ENCODE peak calls at places on chromosomes 1 and 21, in eight cellular contexts. J is pancreas; Q is Panc1; O is mesenchymal stem cell; P is CD4-positive, CD25-positive, alpha-beta regulatory T cell; I is PC-3; E is right lobe of liver; L is tibial nerve. A is an unnamed sample. For H3K27me3 and H3K4me1, the result is how much of the 10 kb centered on the place peaks cover.

GRCh38 chr21:31671146-31671716 is 11.7 kb downstream of the SOD1 start:
- DNase-seq in J (no peak), L (no peak), Q (no peak), P (no peak), O (no peak), E (no peak), I (no peak), A (no peak)

GRCh38 chr1:207925210-207925609 is 14.3 kb upstream of the CD34 start:
- DNase-seq in Q (no peak), J (no peak), O (peak), P (no peak), L (peak), I (no peak), E (no peak), A (no peak)

GRCh38 chr1:220920967-220921366 is 41.7 kb downstream of the HLX start:
- DNase-seq in L (no peak), P (no peak), E (no peak), O (no peak), J (no peak), I (no peak), Q (no peak), A (no peak)

GRCh38 chr1:53309802-53310201 is 18.1 kb downstream of the LRP8 start:
- DNase-seq in E (no peak), Q (no peak), O (no peak), J (no peak), L (no peak), P (no peak), I (no peak), A (no peak)

GRCh38 chr1:158039380-158039779 is 45.9 kb downstream of the KIRREL1 start:
- DNase-seq in Q (no peak), L (no peak), E (no peak), I (no peak), J (no peak), P (no peak), O (no peak), A (no peak)

GRCh38 chr1:22769932-22770331 is 59.3 kb downstream of the EPHB2 start:
- DNase-seq in O (no peak), E (no peak), J (no peak), I (no peak), P (no peak), L (no peak), Q (no peak), A (no peak)

GRCh38 chr1:113576271-113576670 is 183.0 kb downstream of the PHTF1 start:
- DNase-seq in O (no peak), J (no peak), L (no peak), P (no peak), I (no peak), Q (no peak), E (no peak), A (no peak)

GRCh38 chr21:45800339-45801080 is 157.0 kb downstream of the PCBP3 start:
- DNase-seq in L (no peak), J (no peak), P (no peak), I (no peak), Q (no peak), E (no peak), O (no peak), A (no peak)

DNA sequence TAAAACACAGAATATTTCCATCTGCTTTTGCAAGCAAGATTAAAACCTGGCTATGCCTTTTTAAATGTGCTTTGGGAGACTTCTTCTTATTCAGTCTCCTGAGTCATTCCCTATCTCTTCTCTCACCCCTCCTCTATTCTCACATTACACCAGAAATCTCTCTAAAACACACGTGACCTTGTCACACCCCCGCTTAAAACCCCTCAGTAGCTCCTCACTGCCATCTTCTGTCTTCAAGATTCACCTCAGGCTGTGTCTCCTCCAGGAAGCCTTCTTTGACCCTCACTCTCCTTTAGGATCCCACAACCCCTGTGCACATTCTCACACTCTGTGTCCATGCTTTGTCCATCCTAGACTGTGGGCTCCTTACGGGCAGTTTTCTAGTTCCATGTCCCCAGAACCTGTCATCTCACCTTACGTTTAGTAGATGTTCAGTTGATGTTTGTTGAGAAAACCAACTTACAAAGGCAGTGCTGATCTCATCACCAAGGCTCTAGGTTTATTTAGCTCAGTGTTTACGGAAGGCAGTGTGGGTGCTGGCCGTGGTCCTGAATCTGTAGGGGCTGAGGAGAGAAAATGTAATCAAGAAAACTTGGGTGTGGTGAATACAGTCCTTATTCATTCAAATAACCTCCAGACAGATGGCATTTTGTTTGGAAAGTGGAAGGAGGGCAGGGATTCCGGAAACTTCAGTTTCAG is 143.5 kb downstream of the DMRTA2 start:
- DNase-seq in O (no peak), L (no peak), E (no peak), J (no peak), Q (no peak), I (peak), P (no peak), A (peak)
- H3K27me3 ChIP-seq in O (under half), L (under half), E (under half), J (under half), Q (under half), I (under half), P (under half), A (under half)

GRCh38 chr1:184823080-184823479 is 68.4 kb upstream of the EDEM3 start:
- DNase-seq in O (peak), E (no peak), J (no peak), I (no peak), P (no peak), L (no peak), Q (no peak), A (peak)
- H3K4me1 ChIP-seq in O (under half), E (under half), J (under half), I (under half), P (under half), L (under half), Q (under half), A (under half)

GRCh38 chr1:10992864-10993263 is 19.6 kb upstream of the TARDBP start:
- DNase-seq in P (no peak), I (no peak), J (no peak), E (no peak), L (no peak), Q (no peak), O (no peak), A (no peak)
- H3K4me3 ChIP-seq in P (no peak), I (no peak), J (no peak), E (no peak), L (no peak), Q (no peak), O (no peak), A (no peak)

GRCh38 chr1:143691400-143691891 is 280.3 kb downstream of the FAM72C start:
- DNase-seq in I (peak), O (no peak), Q (no peak), J (no peak), P (no peak), L (no peak), E (no peak), A (no peak)
- H3K27me3 ChIP-seq in I (under half), O (under half), Q (under half), J (under half), P (under half), L (under half), E (under half), A (under half)

GRCh38 chr1:183607322-183607980 is 17.2 kb upstream of the NCF2 start:
- DNase-seq in Q (no peak), L (no peak), I (no peak), O (no peak), J (no peak), P (no peak), E (no peak), A (no peak)
- H3K4me1 ChIP-seq in Q (under half), L (under half), I (under half), O (under half), J (under half), P (under half), E (under half), A (under half)

GRCh38 chr1:59377350-59377904 is 80.5 kb downstream of the FGGY start:
- DNase-seq in P (no peak), Q (no peak), I (no peak), O (no peak), E (no peak), L (no peak), J (no peak), A (no peak)
- H3K4me3 ChIP-seq in P (no peak), Q (no peak), I (no peak), O (no peak), E (no peak), L (no peak), J (no peak), A (no peak)